ENCODE peak calls at places on chromosomes 6 and 20, in eight cellular contexts. K is tibial artery; S is HFFc6; Z is RWPE1; J is NCI-H2029; D is effector memory CD4-positive, alpha-beta T cell; T is naive B cell; U is renal cortical epithelial cell. L is an unnamed sample.

GRCh38 chr6:152746172-152746553 is 4.4 kb upstream of the VIP start:
- DNase-seq in K (no peak), S (peak), Z (peak), J (no peak), D (no peak), T (no peak), U (peak), L (no peak)

GRCh38 chr6:121435444-121436069 is at the start of gene GJA1:
- DNase-seq in K (peak), S (peak), Z (peak), J (no peak), D (no peak), T (no peak), U (peak), L (no peak)

GRCh38 chr6:168043848-168044415 is 35.1 kb downstream of the FRMD1 start:
- DNase-seq in K (no peak), S (no peak), Z (no peak), J (no peak), D (no peak), T (no peak), U (no peak), L (no peak)

GRCh38 chr6:149198265-149198664 is 119.2 kb upstream of the TAB2 start:
- DNase-seq in K (no peak), S (no peak), Z (no peak), J (no peak), D (no peak), T (no peak), U (no peak), L (no peak)

GRCh38 chr20:42093542-42094440 is 475.6 kb upstream of the CHD6 start:
- DNase-seq in K (no peak), S (no peak), Z (no peak), J (peak), D (no peak), T (no peak), U (no peak), L (no peak)

GRCh38 chr6:139852484-139853140 is 478.2 kb upstream of the CITED2 start:
- DNase-seq in K (no peak), S (peak), Z (no peak), J (no peak), D (no peak), T (no peak), U (peak), L (no peak)

GRCh38 chr6:36349240-36349639 is 12.6 kb upstream of the BNIP5 start:
- DNase-seq in K (no peak), S (no peak), Z (peak), J (peak), D (no peak), T (peak), U (no peak), L (no peak)

GRCh38 chr6:33029297-33030184 is 20.1 kb upstream of the HLA-DOA start:
- DNase-seq in K (no peak), S (no peak), Z (no peak), J (no peak), D (no peak), T (peak), U (peak), L (no peak)

GRCh38 chr6:43924222-43924702 is 154.3 kb downstream of the VEGFA start:
- DNase-seq in K (peak), S (no peak), Z (no peak), J (peak), D (no peak), T (peak), U (peak), L (no peak)

GRCh38 chr6:52189974-52190373 is 3.8 kb downstream of the IL17A start:
- DNase-seq in K (no peak), S (no peak), Z (no peak), J (no peak), D (no peak), T (no peak), U (no peak), L (no peak)

GRCh38 chr6:117605169-117605826 is 3.0 kb upstream of the GOPC start:
- DNase-seq in K (no peak), S (peak), Z (peak), J (peak), D (no peak), T (peak), U (peak), L (peak)

GRCh38 chr6:120736740-120737139 is 597.5 kb downstream of the TBC1D32 start:
- DNase-seq in K (no peak), S (no peak), Z (peak), J (no peak), D (no peak), T (no peak), U (no peak), L (no peak)

GRCh38 chr20:5864873-5865582 is 85.3 kb downstream of the TRMT6 start:
- DNase-seq in K (no peak), S (peak), Z (peak), J (no peak), D (no peak), T (no peak), U (peak), L (no peak)